ENCODE peak calls at places on chromosomes 12 and 14, in six cellular contexts. One of them, this sample, is unnamed.

GRCh38 chr12:89752331-89752730 is 43.7 kb upstream of the ATP2B1 start:
- DNase-seq in OCI-LY7: peak; percentile 58
- DNase-seq in MM.1S: no peak
- DNase-seq in GM23248: no peak
- DNase-seq in SK-N-SH: no peak
- DNase-seq in HCT116: no peak
- DNase-seq in this sample: no peak

GRCh38 chr14:100022772-100023451 is 42.3 kb upstream of the EVL start:
- DNase-seq in OCI-LY7: no peak
- DNase-seq in SK-N-SH: no peak
- DNase-seq in MM.1S: no peak
- DNase-seq in GM23248: peak; percentile 94
- DNase-seq in HCT116: no peak
- DNase-seq in this sample: no peak

GRCh38 chr14:32905052-32905451 is 33.6 kb upstream of the NPAS3 start:
- DNase-seq in GM23248: no peak
- DNase-seq in OCI-LY7: no peak
- DNase-seq in MM.1S: no peak
- DNase-seq in SK-N-SH: no peak
- DNase-seq in HCT116: no peak
- DNase-seq in this sample: no peak

GRCh38 chr14:99441157-99441870 is 39.3 kb downstream of the SETD3 start:
- DNase-seq in OCI-LY7: no peak
- DNase-seq in SK-N-SH: peak; percentile 26
- DNase-seq in MM.1S: no peak
- DNase-seq in HCT116: no peak
- DNase-seq in GM23248: no peak
- DNase-seq in this sample: peak; percentile 48

GRCh38 chr12:102343361-102344121 is 136.8 kb downstream of the IGF1 start:
- DNase-seq in OCI-LY7: no peak
- DNase-seq in SK-N-SH: no peak
- DNase-seq in GM23248: peak; percentile 5
- DNase-seq in HCT116: no peak
- DNase-seq in MM.1S: no peak
- DNase-seq in this sample: peak; percentile 37

GRCh38 chr12:89225808-89226368 is 126.4 kb downstream of the DUSP6 start:
- DNase-seq in MM.1S: no peak
- DNase-seq in SK-N-SH: no peak
- DNase-seq in GM23248: peak; percentile 96
- DNase-seq in HCT116: peak; percentile 97
- DNase-seq in OCI-LY7: no peak
- DNase-seq in this sample: peak; percentile 12

GRCh38 chr14:86912689-86913088 is 1080.3 kb downstream of the GALC start:
- DNase-seq in SK-N-SH: no peak
- DNase-seq in HCT116: no peak
- DNase-seq in MM.1S: no peak
- DNase-seq in OCI-LY7: no peak
- DNase-seq in GM23248: no peak
- DNase-seq in this sample: no peak

GRCh38 chr14:101851716-101852395 is 90.3 kb downstream of the PPP2R5C start:
- DNase-seq in SK-N-SH: no peak
- DNase-seq in OCI-LY7: no peak
- DNase-seq in GM23248: no peak
- DNase-seq in MM.1S: no peak
- DNase-seq in HCT116: no peak
- DNase-seq in this sample: no peak

GRCh38 chr14:60250318-60251035 is 1.5 kb downstream of the PPM1A start:
- DNase-seq in GM23248: peak; percentile 50
- DNase-seq in SK-N-SH: peak; percentile 36
- DNase-seq in MM.1S: no peak
- DNase-seq in HCT116: peak; percentile 6
- DNase-seq in OCI-LY7: peak; percentile 25
- DNase-seq in this sample: peak; percentile 39

GRCh38 chr14:61103541-61104339 is 122.7 kb downstream of the SLC38A6 start:
- DNase-seq in MM.1S: no peak
- DNase-seq in GM23248: peak; percentile 97
- DNase-seq in OCI-LY7: no peak
- DNase-seq in SK-N-SH: peak; percentile 28
- DNase-seq in HCT116: peak; percentile 76
- DNase-seq in this sample: peak; percentile 28

GRCh38 chr12:8057839-8058238 is 8.3 kb downstream of the C3AR1 start:
- DNase-seq in SK-N-SH: no peak
- DNase-seq in GM23248: peak; percentile 83
- DNase-seq in OCI-LY7: no peak
- DNase-seq in HCT116: no peak
- DNase-seq in MM.1S: no peak
- DNase-seq in this sample: no peak

GRCh38 chr12:100826323-100826722 is 31.7 kb downstream of the ANO4 start:
- DNase-seq in HCT116: peak; percentile 13
- DNase-seq in SK-N-SH: no peak
- DNase-seq in MM.1S: peak; percentile 55
- DNase-seq in GM23248: peak; percentile 77
- DNase-seq in OCI-LY7: peak; percentile 32
- DNase-seq in this sample: peak; percentile 81

GRCh38 chr12:85130631-85131030 is 94.5 kb downstream of the LRRIQ1 start:
- DNase-seq in SK-N-SH: no peak
- DNase-seq in OCI-LY7: no peak
- DNase-seq in MM.1S: no peak
- DNase-seq in GM23248: peak; percentile 1
- DNase-seq in HCT116: no peak
- DNase-seq in this sample: no peak

GRCh38 chr12:106682594-106683234 is 91.8 kb upstream of the RIC8B start:
- DNase-seq in GM23248: peak; percentile 33
- DNase-seq in MM.1S: peak; percentile 48
- DNase-seq in OCI-LY7: peak; percentile 20
- DNase-seq in HCT116: peak; percentile 16
- DNase-seq in SK-N-SH: no peak
- DNase-seq in this sample: no peak

GRCh38 chr14:23300687-23301223 is 1.9 kb downstream of the PPP1R3E start:
- DNase-seq in MM.1S: no peak
- DNase-seq in GM23248: peak; percentile 64
- DNase-seq in SK-N-SH: no peak
- DNase-seq in OCI-LY7: peak; percentile 21
- DNase-seq in HCT116: no peak
- DNase-seq in this sample: peak; percentile 47

GRCh38 chr14:95515523-95516517 is 630 bp downstream of the SYNE3 start:
- DNase-seq in MM.1S: peak; percentile 88
- DNase-seq in GM23248: peak; percentile 73
- DNase-seq in HCT116: no peak
- DNase-seq in SK-N-SH: peak; percentile 87
- DNase-seq in OCI-LY7: peak; percentile 88
- DNase-seq in this sample: peak; percentile 82

GRCh38 chr14:102293784-102294183 is 11.2 kb downstream of the MOK start:
- DNase-seq in SK-N-SH: no peak
- DNase-seq in MM.1S: no peak
- DNase-seq in HCT116: no peak
- DNase-seq in OCI-LY7: no peak
- DNase-seq in GM23248: peak; percentile 26
- DNase-seq in this sample: no peak

GRCh38 chr12:104496336-104496735 is 39.6 kb downstream of the CHST11 start:
- DNase-seq in OCI-LY7: no peak
- DNase-seq in SK-N-SH: peak; percentile 49
- DNase-seq in GM23248: no peak
- DNase-seq in MM.1S: no peak
- DNase-seq in HCT116: no peak
- DNase-seq in this sample: no peak

DNA sequence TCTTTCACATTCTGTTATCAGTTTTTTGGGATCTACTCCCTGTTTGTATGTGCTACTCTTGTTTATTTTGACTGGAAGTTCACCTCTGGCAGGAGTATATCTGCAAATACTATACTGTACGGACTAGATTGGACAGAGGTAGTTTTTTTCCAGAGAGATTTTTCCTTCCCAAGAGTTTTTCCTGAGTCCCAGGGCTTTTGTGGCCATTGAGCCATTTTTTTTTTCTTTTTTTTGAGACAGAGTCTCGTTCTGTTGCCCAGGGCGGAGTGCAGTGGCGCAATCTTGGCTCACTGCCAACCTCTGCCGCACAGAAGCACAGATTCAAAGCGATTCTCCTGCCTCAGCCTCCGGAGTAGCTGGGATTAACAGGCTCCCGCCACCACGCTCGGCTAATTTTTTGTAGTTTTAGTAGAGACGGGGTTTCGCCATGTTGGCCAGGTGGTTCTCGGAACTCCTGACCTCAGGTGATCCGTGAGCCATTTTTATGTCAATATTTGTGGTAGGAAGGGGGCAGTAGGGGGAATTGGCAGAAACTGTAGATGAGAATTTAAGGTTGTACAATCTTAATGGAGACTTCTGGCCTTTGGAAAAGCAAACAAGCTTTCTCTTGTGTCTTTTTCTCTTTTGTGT is 19.4 kb downstream of the KTN1 start:
- DNase-seq in GM23248: no peak
- DNase-seq in OCI-LY7: no peak
- DNase-seq in HCT116: peak; percentile 75
- DNase-seq in MM.1S: no peak
- DNase-seq in SK-N-SH: no peak
- DNase-seq in this sample: no peak
- H3K4me3 ChIP-seq in GM23248: no peak overlapping the region
- H3K4me3 ChIP-seq in OCI-LY7: no peak overlapping the region
- H3K4me3 ChIP-seq in HCT116: peak overlapping the region; percentile 35
- H3K4me3 ChIP-seq in MM.1S: no peak overlapping the region
- H3K4me3 ChIP-seq in SK-N-SH: no peak overlapping the region
- H3K4me3 ChIP-seq in this sample: no peak overlapping the region

DNA sequence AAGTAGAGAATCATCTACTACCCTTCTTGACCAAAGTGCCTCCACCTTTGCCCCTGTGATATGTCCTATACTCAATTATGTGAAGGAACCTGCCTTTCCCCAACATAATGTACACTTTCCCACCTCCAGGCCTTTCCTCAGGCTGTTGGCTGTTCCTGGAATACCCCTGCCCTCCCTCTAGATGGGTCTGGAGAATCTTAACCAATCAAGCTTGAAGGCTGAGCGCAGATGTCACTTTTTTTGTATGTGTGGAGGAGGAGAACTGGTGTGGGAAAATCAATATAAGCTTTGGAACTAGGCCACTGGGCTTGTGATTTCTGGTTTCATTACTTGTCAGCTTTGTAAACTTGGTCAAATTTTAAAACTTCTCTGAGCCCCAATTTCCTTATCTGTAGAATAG is 4.7 kb downstream of the BMAL2 start:
- DNase-seq in HCT116: no peak
- DNase-seq in MM.1S: no peak
- DNase-seq in GM23248: no peak
- DNase-seq in SK-N-SH: no peak
- DNase-seq in OCI-LY7: no peak
- DNase-seq in this sample: no peak
- H3K79me2 ChIP-seq in HCT116: peaks cover 30% of the 10 kb centered on the region
- H3K79me2 ChIP-seq in MM.1S: peaks cover 88% of the 10 kb centered on the region
- H3K79me2 ChIP-seq in GM23248: peaks cover 89% of the 10 kb centered on the region
- H3K79me2 ChIP-seq in SK-N-SH: peaks cover 76% of the 10 kb centered on the region
- H3K79me2 ChIP-seq in OCI-LY7: no peaks in the 10 kb centered on the region
- H3K79me2 ChIP-seq in this sample: peaks cover 21% of the 10 kb centered on the region

DNA sequence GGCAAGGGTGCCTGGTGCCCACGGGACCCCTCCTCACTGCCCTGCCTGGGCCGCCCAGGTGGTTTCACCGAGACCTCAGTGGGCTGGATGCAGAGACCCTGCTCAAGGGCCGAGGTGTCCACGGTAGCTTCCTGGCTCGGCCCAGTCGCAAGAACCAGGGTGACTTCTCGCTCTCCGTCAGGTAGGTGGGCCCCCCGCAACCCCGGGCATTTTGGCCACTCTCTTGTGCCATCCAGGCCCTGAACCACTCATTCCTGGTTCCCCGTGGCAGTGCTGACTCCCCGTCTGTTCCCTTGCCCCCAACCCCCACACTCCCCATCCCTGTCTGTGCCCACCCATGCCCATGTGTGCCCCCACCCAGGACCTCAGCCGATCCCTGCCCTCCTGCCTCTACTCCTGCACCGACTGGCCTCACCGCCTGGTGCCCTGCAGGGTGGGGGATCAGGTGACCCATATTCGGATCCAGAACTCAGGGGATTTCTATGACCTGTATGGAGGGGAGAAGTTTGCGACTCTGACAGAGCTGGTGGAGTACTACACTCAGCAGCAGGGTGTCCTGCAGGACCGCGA is 480 bp downstream of the PTPN6 start:
- DNase-seq in OCI-LY7: no peak
- DNase-seq in SK-N-SH: peak; percentile 18
- DNase-seq in MM.1S: no peak
- DNase-seq in GM23248: no peak
- DNase-seq in HCT116: no peak
- DNase-seq in this sample: no peak
- H3K4me3 ChIP-seq in OCI-LY7: peak overlapping the region; percentile 67
- H3K4me3 ChIP-seq in SK-N-SH: no peak overlapping the region
- H3K4me3 ChIP-seq in MM.1S: peak overlapping the region; percentile 80
- H3K4me3 ChIP-seq in GM23248: no peak overlapping the region
- H3K4me3 ChIP-seq in HCT116: no peak overlapping the region
- H3K4me3 ChIP-seq in this sample: no peak overlapping the region

GRCh38 chr14:91324606-91324950 is 80.1 kb upstream of the GPR68 start:
- DNase-seq in GM23248: no peak
- DNase-seq in MM.1S: no peak
- DNase-seq in OCI-LY7: no peak
- DNase-seq in SK-N-SH: no peak
- DNase-seq in HCT116: no peak
- DNase-seq in this sample: no peak

GRCh38 chr14:91323031-91323430 is 78.5 kb upstream of the GPR68 start:
- DNase-seq in GM23248: no peak
- DNase-seq in OCI-LY7: no peak
- DNase-seq in HCT116: no peak
- DNase-seq in MM.1S: no peak
- DNase-seq in SK-N-SH: no peak
- DNase-seq in this sample: no peak

GRCh38 chr14:91325211-91325610 is 80.7 kb upstream of the GPR68 start:
- DNase-seq in OCI-LY7: no peak
- DNase-seq in SK-N-SH: no peak
- DNase-seq in MM.1S: no peak
- DNase-seq in GM23248: no peak
- DNase-seq in HCT116: no peak
- DNase-seq in this sample: no peak

GRCh38 chr14:91322623-91323022 is 78.1 kb upstream of the GPR68 start:
- DNase-seq in SK-N-SH: no peak
- DNase-seq in MM.1S: no peak
- DNase-seq in HCT116: no peak
- DNase-seq in GM23248: no peak
- DNase-seq in OCI-LY7: no peak
- DNase-seq in this sample: no peak

DNA sequence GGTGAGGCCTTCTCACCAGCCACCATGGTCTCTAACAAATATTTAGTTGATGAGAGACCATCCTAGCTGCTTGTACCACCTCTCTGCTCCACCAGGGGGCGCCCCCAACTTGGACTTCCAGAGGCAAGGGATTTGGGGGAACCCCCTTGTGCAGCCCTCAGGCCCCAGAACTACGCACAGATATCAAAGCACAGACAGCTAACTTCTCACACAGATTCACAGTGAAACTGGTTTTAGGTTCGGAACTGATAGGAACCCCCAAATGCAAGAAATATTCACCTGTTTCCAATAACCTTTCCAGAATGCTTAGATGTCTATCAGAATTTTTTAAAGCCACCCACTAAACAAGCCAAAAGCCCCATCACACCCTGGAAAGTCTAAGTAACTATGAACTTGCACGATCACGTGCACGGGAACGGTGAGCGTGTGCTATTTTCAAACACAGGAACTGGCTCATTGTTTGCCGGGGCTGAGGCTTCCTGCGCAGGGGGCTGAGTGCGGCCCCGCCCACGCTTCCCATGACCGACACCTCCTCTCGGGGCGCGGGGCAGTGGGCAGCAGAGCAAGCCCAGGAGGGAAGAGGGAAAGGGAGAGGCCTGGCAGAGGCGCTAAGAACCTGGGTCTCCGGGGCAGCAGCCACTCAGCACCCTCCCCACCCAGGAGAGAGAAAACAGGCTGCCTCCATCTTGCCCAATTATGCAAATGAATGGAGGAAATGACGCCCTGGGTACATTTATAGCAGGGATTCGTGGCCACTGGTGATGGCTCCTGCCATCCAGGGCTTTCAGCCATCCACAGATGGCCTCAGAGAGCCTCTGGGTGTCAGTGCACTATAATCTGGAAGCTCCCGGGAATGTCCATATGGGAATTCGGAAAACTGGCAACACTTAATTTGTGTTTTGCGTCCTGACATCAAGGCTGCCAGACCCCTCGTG is 79.4 kb upstream of the GPR68 start:
- DNase-seq in OCI-LY7: peak; percentile 88
- DNase-seq in GM23248: peak; percentile 55
- DNase-seq in SK-N-SH: peak; percentile 81
- DNase-seq in MM.1S: peak; percentile 78
- DNase-seq in HCT116: peak; percentile 18
- DNase-seq in this sample: peak; percentile 75
- H3K79me2 ChIP-seq in OCI-LY7: peaks cover 31% of the 10 kb centered on the region
- H3K79me2 ChIP-seq in GM23248: no peaks in the 10 kb centered on the region
- H3K79me2 ChIP-seq in SK-N-SH: no peaks in the 10 kb centered on the region
- H3K79me2 ChIP-seq in MM.1S: peaks cover 89% of the 10 kb centered on the region
- H3K79me2 ChIP-seq in HCT116: no peaks in the 10 kb centered on the region
- H3K79me2 ChIP-seq in this sample: no peaks in the 10 kb centered on the region

This sample was measured in neural progenitor cell.